ENCODE peak calls at places on chromosomes 13 and 19, in five cellular contexts. One of them, this sample, is unnamed. For H3K9me3, the result is how much of the 10 kb centered on the place peaks cover.

GRCh38 chr19:16363133-16363851 is 38.7 kb downstream of the KLF2 start:
- DNase-seq in BE2C: no peak
- DNase-seq in cardiac muscle cell: no peak
- DNase-seq in small intestine: peak
- DNase-seq in HAP-1: no peak
- DNase-seq in this sample: peak

GRCh38 chr19:4504297-4504701 is 14.0 kb downstream of the PLIN4 start:
- DNase-seq in small intestine: no peak
- DNase-seq in BE2C: no peak
- DNase-seq in HAP-1: no peak
- DNase-seq in cardiac muscle cell: no peak
- DNase-seq in this sample: no peak

GRCh38 chr13:53092931-53093330 is 64.3 kb downstream of the OLFM4 start:
- DNase-seq in HAP-1: no peak
- DNase-seq in BE2C: no peak
- DNase-seq in cardiac muscle cell: no peak
- DNase-seq in small intestine: no peak
- DNase-seq in this sample: no peak

GRCh38 chr19:7196721-7197168 is 97.5 kb downstream of the INSR start:
- DNase-seq in HAP-1: no peak
- DNase-seq in BE2C: no peak
- DNase-seq in small intestine: no peak
- DNase-seq in cardiac muscle cell: peak
- DNase-seq in this sample: no peak

GRCh38 chr13:32731576-32731975 is 145.3 kb downstream of the PDS5B start:
- DNase-seq in HAP-1: no peak
- DNase-seq in cardiac muscle cell: peak
- DNase-seq in BE2C: no peak
- DNase-seq in small intestine: no peak
- DNase-seq in this sample: no peak

GRCh38 chr19:4371209-4371897 is 28.0 kb downstream of the MPND start:
- DNase-seq in HAP-1: no peak
- DNase-seq in BE2C: no peak
- DNase-seq in small intestine: no peak
- DNase-seq in cardiac muscle cell: no peak
- DNase-seq in this sample: no peak

GRCh38 chr19:47306303-47306702 is 3.4 kb upstream of the C5AR1 start:
- DNase-seq in BE2C: no peak
- DNase-seq in HAP-1: no peak
- DNase-seq in cardiac muscle cell: no peak
- DNase-seq in small intestine: no peak
- DNase-seq in this sample: no peak

GRCh38 chr19:18660051-18660910 is 23.2 kb upstream of the CRTC1 start:
- DNase-seq in HAP-1: no peak
- DNase-seq in small intestine: no peak
- DNase-seq in cardiac muscle cell: peak
- DNase-seq in BE2C: no peak
- DNase-seq in this sample: peak

GRCh38 chr19:38675611-38676010 is 28.2 kb downstream of the ACTN4 start:
- DNase-seq in cardiac muscle cell: no peak
- DNase-seq in small intestine: peak
- DNase-seq in HAP-1: no peak
- DNase-seq in BE2C: no peak
- DNase-seq in this sample: no peak

GRCh38 chr13:20901668-20902437 is 693 bp downstream of the XPO4 start:
- DNase-seq in cardiac muscle cell: peak
- DNase-seq in small intestine: peak
- DNase-seq in HAP-1: peak
- DNase-seq in BE2C: peak
- DNase-seq in this sample: peak

GRCh38 chr13:112636401-112636975 is 48.5 kb upstream of the TUBGCP3 start:
- DNase-seq in small intestine: no peak
- DNase-seq in cardiac muscle cell: no peak
- DNase-seq in HAP-1: no peak
- DNase-seq in BE2C: no peak
- DNase-seq in this sample: no peak

GRCh38 chr13:110023729-110024645 is 237.6 kb upstream of the IRS2 start:
- DNase-seq in small intestine: no peak
- DNase-seq in BE2C: no peak
- DNase-seq in cardiac muscle cell: peak
- DNase-seq in HAP-1: no peak
- DNase-seq in this sample: no peak

GRCh38 chr19:39112338-39112890 is 13.2 kb upstream of the PAK4 start:
- DNase-seq in cardiac muscle cell: no peak
- DNase-seq in small intestine: peak
- DNase-seq in BE2C: no peak
- DNase-seq in HAP-1: no peak
- DNase-seq in this sample: no peak

GRCh38 chr13:62171697-62172096 is 756.0 kb upstream of the PCDH20 start:
- DNase-seq in cardiac muscle cell: no peak
- DNase-seq in small intestine: no peak
- DNase-seq in BE2C: no peak
- DNase-seq in HAP-1: no peak
- DNase-seq in this sample: no peak

GRCh38 chr19:13646758-13647157 is 117.6 kb upstream of the MRI1 start:
- DNase-seq in BE2C: no peak
- DNase-seq in HAP-1: no peak
- DNase-seq in cardiac muscle cell: no peak
- DNase-seq in small intestine: peak
- DNase-seq in this sample: no peak

GRCh38 chr13:25687622-25688225 is 315.9 kb downstream of the ATP8A2 start:
- DNase-seq in cardiac muscle cell: peak
- DNase-seq in small intestine: peak
- DNase-seq in HAP-1: no peak
- DNase-seq in BE2C: no peak
- DNase-seq in this sample: no peak

GRCh38 chr19:17997969-17998826 is 9.8 kb upstream of the ARRDC2 start:
- DNase-seq in HAP-1: no peak
- DNase-seq in cardiac muscle cell: no peak
- DNase-seq in BE2C: peak
- DNase-seq in small intestine: peak
- DNase-seq in this sample: no peak

GRCh38 chr13:33761744-33762143 is 56.2 kb upstream of the RFC3 start:
- DNase-seq in cardiac muscle cell: peak
- DNase-seq in small intestine: no peak
- DNase-seq in BE2C: no peak
- DNase-seq in HAP-1: peak
- DNase-seq in this sample: no peak

GRCh38 chr19:50496189-50497029 is 14.6 kb downstream of the JOSD2 start:
- DNase-seq in small intestine: no peak
- DNase-seq in BE2C: no peak
- DNase-seq in cardiac muscle cell: peak
- DNase-seq in HAP-1: no peak
- DNase-seq in this sample: no peak

GRCh38 chr13:75088915-75089314 is 393.1 kb downstream of the TBC1D4 start:
- DNase-seq in HAP-1: no peak
- DNase-seq in BE2C: no peak
- DNase-seq in cardiac muscle cell: no peak
- DNase-seq in small intestine: no peak
- DNase-seq in this sample: no peak

GRCh38 chr19:2188708-2189385 is 25.1 kb downstream of the DOT1L start:
- DNase-seq in HAP-1: no peak
- DNase-seq in small intestine: no peak
- DNase-seq in cardiac muscle cell: no peak
- DNase-seq in BE2C: no peak
- DNase-seq in this sample: no peak

GRCh38 chr13:82898625-82899024 is 983.6 kb downstream of the SLITRK1 start:
- DNase-seq in cardiac muscle cell: no peak
- DNase-seq in HAP-1: no peak
- DNase-seq in BE2C: no peak
- DNase-seq in small intestine: no peak
- DNase-seq in this sample: no peak

GRCh38 chr13:109385161-109385560 is 401.2 kb downstream of the IRS2 start:
- DNase-seq in small intestine: no peak
- DNase-seq in BE2C: no peak
- DNase-seq in HAP-1: no peak
- DNase-seq in cardiac muscle cell: peak
- DNase-seq in this sample: no peak

DNA sequence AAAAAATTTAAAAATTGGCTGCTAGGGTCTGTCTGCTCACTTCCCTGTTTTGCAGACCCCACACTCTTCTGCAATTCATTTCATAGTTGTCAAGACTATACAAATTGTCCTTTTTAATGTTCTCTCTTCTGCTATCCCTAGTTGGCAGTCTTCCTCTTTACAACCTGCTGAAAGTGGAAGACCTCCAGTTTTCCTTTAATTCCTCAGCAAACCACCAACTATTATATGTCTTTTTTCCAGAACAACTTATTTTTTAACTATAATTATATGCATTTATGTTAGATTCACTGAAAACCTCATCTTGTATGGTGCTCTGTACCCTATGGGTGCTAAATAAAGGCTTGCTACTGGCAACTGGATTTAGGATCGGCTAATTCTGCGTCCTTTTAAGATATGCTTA is 1.1 kb upstream of the PHF11 start:
- DNase-seq in small intestine: peak
- DNase-seq in cardiac muscle cell: no peak
- DNase-seq in BE2C: no peak
- DNase-seq in HAP-1: no peak
- DNase-seq in this sample: no peak
- H3K4me3 ChIP-seq in small intestine: peak
- H3K4me3 ChIP-seq in cardiac muscle cell: no peak
- H3K4me3 ChIP-seq in BE2C: peak
- H3K4me3 ChIP-seq in HAP-1: peak
- H3K4me3 ChIP-seq in this sample: no peak

DNA sequence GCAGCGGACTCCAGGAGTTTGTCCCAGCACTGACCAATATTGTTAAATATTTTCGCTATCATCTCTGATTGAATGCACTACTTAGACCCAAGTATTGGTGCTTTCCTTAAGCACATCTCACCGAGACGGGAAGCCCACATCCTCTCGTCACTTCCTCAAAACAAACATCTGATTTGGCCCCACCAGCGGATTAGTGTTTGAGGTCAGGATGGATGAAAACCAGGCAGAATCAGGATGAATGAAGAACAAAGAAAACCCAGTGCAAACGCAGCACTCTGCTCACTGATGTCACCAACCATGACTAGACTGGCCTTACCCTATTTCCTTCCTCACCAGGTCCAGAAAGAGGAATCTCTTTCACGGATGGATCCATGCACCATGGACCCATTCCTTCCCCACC is 6.0 kb downstream of the PLAUR start:
- DNase-seq in cardiac muscle cell: no peak
- DNase-seq in HAP-1: no peak
- DNase-seq in BE2C: no peak
- DNase-seq in small intestine: no peak
- DNase-seq in this sample: no peak
- H3K9me3 ChIP-seq in cardiac muscle cell: under half
- H3K9me3 ChIP-seq in HAP-1: under half
- H3K9me3 ChIP-seq in BE2C: under half
- H3K9me3 ChIP-seq in small intestine: under half
- H3K9me3 ChIP-seq in this sample: under half

GRCh38 chr19:1115646-1116420 is 12.0 kb downstream of the GPX4 start:
- DNase-seq in HAP-1: no peak
- DNase-seq in BE2C: no peak
- DNase-seq in cardiac muscle cell: no peak
- DNase-seq in small intestine: no peak
- DNase-seq in this sample: no peak

GRCh38 chr19:1113278-1113985 is 9.6 kb downstream of the GPX4 start:
- DNase-seq in BE2C: peak
- DNase-seq in small intestine: peak
- DNase-seq in HAP-1: peak
- DNase-seq in cardiac muscle cell: peak
- DNase-seq in this sample: peak

GRCh38 chr19:1112254-1113208 is 8.7 kb downstream of the GPX4 start:
- DNase-seq in cardiac muscle cell: no peak
- DNase-seq in small intestine: peak
- DNase-seq in BE2C: peak
- DNase-seq in HAP-1: peak
- DNase-seq in this sample: no peak

GRCh38 chr19:1111641-1112253 is 8.0 kb downstream of the GPX4 start:
- DNase-seq in cardiac muscle cell: no peak
- DNase-seq in BE2C: no peak
- DNase-seq in HAP-1: no peak
- DNase-seq in small intestine: no peak
- DNase-seq in this sample: no peak

GRCh38 chr19:1113986-1114483 is 10.2 kb downstream of the GPX4 start:
- DNase-seq in BE2C: no peak
- DNase-seq in cardiac muscle cell: no peak
- DNase-seq in HAP-1: no peak
- DNase-seq in small intestine: no peak
- DNase-seq in this sample: no peak
- H3K4me3 ChIP-seq in BE2C: no peak
- H3K4me3 ChIP-seq in cardiac muscle cell: no peak
- H3K4me3 ChIP-seq in HAP-1: no peak
- H3K4me3 ChIP-seq in small intestine: no peak
- H3K4me3 ChIP-seq in this sample: no peak

GRCh38 chr13:95058680-95059079 is 242.6 kb downstream of the ABCC4 start:
- DNase-seq in BE2C: no peak
- DNase-seq in small intestine: no peak
- DNase-seq in HAP-1: no peak
- DNase-seq in cardiac muscle cell: no peak
- DNase-seq in this sample: no peak
- H3K9me3 ChIP-seq in BE2C: under half
- H3K9me3 ChIP-seq in small intestine: under half
- H3K9me3 ChIP-seq in HAP-1: under half
- H3K9me3 ChIP-seq in cardiac muscle cell: under half
- H3K9me3 ChIP-seq in this sample: under half

DNA sequence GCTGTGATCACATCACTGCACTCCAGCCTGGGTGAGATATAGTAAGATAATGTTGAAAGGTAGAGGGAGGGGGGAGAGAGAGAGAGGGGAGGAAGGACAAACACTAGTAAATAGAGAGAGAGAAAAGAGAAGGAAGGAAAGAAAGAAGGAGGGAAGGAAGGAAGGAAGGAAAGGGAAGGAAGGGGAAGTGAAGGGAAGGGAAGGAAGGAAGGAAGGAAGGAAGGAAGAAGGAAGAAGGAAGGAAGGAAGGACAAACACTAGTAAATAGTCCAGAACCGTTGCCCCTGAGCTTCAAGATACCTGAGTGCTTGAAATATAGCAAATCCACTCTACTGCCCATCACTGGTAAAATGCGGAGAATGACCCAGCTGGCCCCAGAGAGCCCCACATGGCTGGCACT is 156.5 kb upstream of the ZNF507 start:
- DNase-seq in cardiac muscle cell: no peak
- DNase-seq in HAP-1: no peak
- DNase-seq in small intestine: no peak
- DNase-seq in BE2C: no peak
- DNase-seq in this sample: no peak
- H3K4me3 ChIP-seq in cardiac muscle cell: no peak
- H3K4me3 ChIP-seq in HAP-1: no peak
- H3K4me3 ChIP-seq in small intestine: no peak
- H3K4me3 ChIP-seq in BE2C: no peak
- H3K4me3 ChIP-seq in this sample: no peak

This sample was measured in lung.